ENCODE peak calls at places on chromosomes 13 and 19, in four cellular contexts. G is nephron progenitor cell, Q is neural progenitor cell, C is GM12865. W is an unnamed sample.
A peak's percentile ranks its signal among the peaks of the same experiment; 100 is the strongest.

GRCh38 chr13:29948791-29949190 is 98.4 kb upstream of the UBL3 start:
- DNase-seq in G (no peak), Q (no peak), C (no peak), W (no peak)

GRCh38 chr13:42398542-42398941 is 126.6 kb downstream of the AKAP11 start:
- DNase-seq in G (no peak), Q (peak; percentile 47), C (no peak), W (no peak)

GRCh38 chr19:51702103-51702753 is 9.1 kb downstream of the SPACA6 start:
- DNase-seq in G (peak; percentile 83), Q (peak; percentile 85), C (peak; percentile 20), W (peak; percentile 39)

GRCh38 chr19:40613669-40614594 is 12.8 kb downstream of the LTBP4 start:
- DNase-seq in G (peak; percentile 81), Q (peak; percentile 93), C (peak; percentile 88), W (peak; percentile 80)

GRCh38 chr19:47792616-47793015 is 11.7 kb downstream of the TPRX1 start:
- DNase-seq in G (no peak), Q (no peak), C (no peak), W (no peak)

GRCh38 chr19:45553464-45553863 is 31.1 kb downstream of the OPA3 start:
- DNase-seq in G (peak; percentile 40), Q (peak; percentile 85), C (no peak), W (no peak)

GRCh38 chr19:40348961-40349507 is 539 bp downstream of the PLD3 start:
- DNase-seq in G (no peak), Q (peak; percentile 39), C (peak; percentile 42), W (no peak)

GRCh38 chr19:36213793-36214387 is 575 bp downstream of the ZNF565 start:
- DNase-seq in G (no peak), Q (no peak), C (no peak), W (no peak)

GRCh38 chr19:54937926-54938325 is 9.4 kb downstream of the NLRP7 start:
- DNase-seq in G (no peak), Q (no peak), C (peak; percentile 93), W (no peak)

GRCh38 chr19:38841787-38842438 is 7.9 kb downstream of the HNRNPL start:
- DNase-seq in G (no peak), Q (no peak), C (no peak), W (no peak)

GRCh38 chr13:114259974-114260373 is 21.4 kb upstream of the UPF3A start:
- DNase-seq in G (no peak), Q (no peak), C (peak; percentile 59), W (no peak)

GRCh38 chr19:55482128-55482961 is 2.6 kb upstream of the NAT14 start:
- DNase-seq in G (no peak), Q (no peak), C (no peak), W (no peak)

GRCh38 chr13:109759609-109760008 is 26.8 kb downstream of the IRS2 start:
- DNase-seq in G (no peak), Q (no peak), C (no peak), W (no peak)

GRCh38 chr19:11092181-11092538 is 2.9 kb downstream of the LDLR start:
- DNase-seq in G (no peak), Q (no peak), C (peak; percentile 68), W (no peak)

GRCh38 chr13:65725001-65725400 is 1505.1 kb downstream of the PCDH9 start:
- DNase-seq in G (no peak), Q (no peak), C (no peak), W (no peak)

GRCh38 chr13:26485786-26486185 is 71.7 kb upstream of the WASF3 start:
- DNase-seq in G (no peak), Q (no peak), C (no peak), W (no peak)

GRCh38 chr19:1851581-1852293 is 3.5 kb upstream of the REXO1 start:
- DNase-seq in G (no peak), Q (no peak), C (no peak), W (peak; percentile 54)

GRCh38 chr19:56566904-56567273 is 379 bp upstream of the ZNF470 start:
- DNase-seq in G (peak; percentile 63), Q (no peak), C (peak; percentile 2), W (no peak)

GRCh38 chr19:2827840-2828489 is 8.3 kb downstream of the ZNF554 start:
- DNase-seq in G (no peak), Q (no peak), C (no peak), W (no peak)

GRCh38 chr19:33256266-33256665 is 30.6 kb upstream of the SLC7A10 start:
- DNase-seq in G (no peak), Q (no peak), C (no peak), W (no peak)

GRCh38 chr19:13764101-13764807 is at the start of gene MRI1:
- DNase-seq in G (peak; percentile 76), Q (peak; percentile 65), C (peak; percentile 76), W (peak; percentile 53)

GRCh38 chr13:35855531-35856019 is 275.6 kb downstream of the DCLK1 start:
- DNase-seq in G (peak; percentile 25), Q (peak; percentile 48), C (no peak), W (no peak)

GRCh38 chr19:53772943-53773342 is 51.2 kb downstream of the NLRP12 start:
- DNase-seq in G (peak; percentile 73), Q (peak; percentile 81), C (peak; percentile 20), W (peak; percentile 17)

GRCh38 chr13:79482271-79482970 is 1.5 kb downstream of the NDFIP2 start:
- DNase-seq in G (no peak), Q (no peak), C (no peak), W (no peak)

GRCh38 chr13:113967729-113968462 is 6.0 kb downstream of the C13orf46 start:
- DNase-seq in G (no peak), Q (no peak), C (no peak), W (no peak)

GRCh38 chr19:4775627-4776152 is 15.8 kb upstream of the FEM1A start:
- DNase-seq in G (no peak), Q (no peak), C (no peak), W (no peak)

GRCh38 chr13:25686831-25687495 is 315.2 kb downstream of the ATP8A2 start:
- DNase-seq in G (no peak), Q (no peak), C (no peak), W (no peak)

GRCh38 chr13:98500963-98501421 is 75.9 kb downstream of the STK24 start:
- DNase-seq in G (no peak), Q (no peak), C (peak; percentile 87), W (no peak)

DNA sequence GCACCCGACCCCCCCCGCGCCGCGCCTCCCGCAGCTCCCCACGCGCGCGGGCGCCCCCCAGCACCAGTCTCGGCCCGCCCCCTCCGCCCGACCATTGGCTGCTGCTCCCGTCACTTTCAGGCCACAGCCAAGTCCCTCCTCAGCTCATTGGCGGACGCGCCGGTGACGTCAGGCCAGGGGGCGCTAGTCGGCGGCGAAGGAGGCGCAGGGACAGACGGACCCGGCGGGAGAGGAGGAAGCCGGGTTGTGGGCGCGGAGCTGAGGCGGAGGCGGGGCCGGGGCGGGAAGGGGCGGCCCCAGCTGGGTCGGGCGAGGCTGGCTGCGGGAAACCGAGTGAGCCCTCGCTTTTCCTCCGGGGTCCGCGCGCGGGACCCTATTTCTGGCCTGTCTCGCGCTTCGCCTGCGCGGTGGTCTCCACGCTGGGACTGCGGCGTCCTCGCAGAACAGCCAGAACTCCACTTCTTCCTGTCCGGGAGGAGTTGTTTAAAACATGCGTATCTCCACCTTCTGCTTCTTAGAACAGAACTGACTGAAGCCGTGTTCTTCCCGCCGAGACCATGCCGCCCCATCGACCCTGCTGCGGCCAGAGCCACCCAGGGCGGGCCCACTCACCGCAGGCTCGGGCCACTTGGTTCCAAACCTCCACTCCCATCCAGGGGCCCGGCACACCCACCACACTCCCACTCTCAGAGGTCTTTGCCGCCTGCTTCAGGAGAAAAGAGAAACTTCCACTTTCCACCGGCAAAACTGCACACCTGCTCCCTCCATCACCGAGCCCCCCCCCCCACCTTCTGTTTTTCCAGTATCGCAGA is 459 bp upstream of the TMTC4 start:
- DNase-seq in G (peak; percentile 100), Q (peak; percentile 98), C (peak; percentile 99), W (peak; percentile 99)
- TF ChIP-seq CTCF in G (no peak), Q (peak; percentile 52), C (peak; percentile 42), W (peak; percentile 26)

DNA sequence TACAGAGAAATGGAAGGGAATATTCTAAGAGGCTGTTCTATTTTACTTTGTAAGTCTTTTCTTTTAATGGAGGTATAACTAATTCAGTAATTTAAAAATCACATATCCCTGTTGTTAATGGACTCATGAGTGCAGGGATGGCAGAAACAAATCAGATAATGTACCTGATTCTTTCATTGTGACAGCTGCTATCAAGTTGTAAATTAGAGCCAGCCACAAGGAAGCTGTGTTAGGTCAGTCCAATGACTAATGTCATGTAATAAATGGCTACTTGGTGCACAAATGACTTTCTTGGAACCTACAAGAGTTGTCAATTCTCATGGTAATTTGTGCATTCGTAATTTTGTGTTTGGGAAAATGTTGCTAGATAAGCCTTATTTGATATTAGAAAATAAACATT is 446.4 kb downstream of the DCT start:
- DNase-seq in G (no peak), Q (no peak), C (no peak), W (no peak)
- TF ChIP-seq CTCF in G (no peak), Q (no peak), C (no peak), W (no peak)

DNA sequence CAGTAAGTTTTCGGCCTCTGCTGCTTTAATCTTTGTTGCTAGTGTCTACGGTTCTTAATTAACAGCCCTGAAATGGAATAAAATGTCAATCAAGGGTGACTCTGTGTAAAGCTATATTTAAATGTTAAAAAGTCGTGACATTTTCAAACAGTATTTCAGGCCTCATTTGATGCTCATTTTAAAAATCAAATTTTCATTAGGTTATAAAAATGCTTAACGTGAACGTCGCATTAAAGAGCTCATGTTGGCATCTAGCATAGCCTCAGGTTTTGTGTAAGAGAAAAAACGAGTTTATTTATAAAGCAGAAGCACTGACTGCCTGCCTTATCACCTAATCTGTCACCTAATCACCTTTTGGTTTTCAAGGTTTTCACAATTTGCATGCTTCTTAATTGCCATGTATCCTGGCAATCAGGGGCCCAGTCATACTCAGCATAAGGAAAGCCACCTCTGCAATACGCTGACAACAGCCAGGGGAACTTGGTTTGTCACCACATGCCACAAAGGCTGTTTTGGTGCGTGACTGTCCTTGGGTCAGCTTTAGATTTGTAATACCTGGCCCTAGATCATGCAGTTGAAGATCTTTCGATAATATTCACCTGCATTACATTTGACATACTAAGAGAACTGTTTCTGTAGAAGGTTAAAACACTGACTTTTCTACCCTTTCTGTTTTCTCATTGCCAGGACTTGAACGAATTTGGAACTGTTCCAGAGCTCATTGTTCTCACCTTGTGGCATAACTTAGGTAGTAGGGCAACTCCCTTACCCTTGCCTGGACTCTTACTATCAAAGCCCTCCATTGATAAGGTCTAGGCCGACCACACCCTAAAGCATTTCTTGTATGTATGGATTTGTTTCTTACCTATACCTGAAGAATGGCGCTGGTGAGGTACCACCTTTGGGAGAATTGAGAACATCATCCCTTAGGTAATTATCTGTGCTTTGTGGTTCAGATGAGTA is 112.5 kb downstream of the TEX26 start:
- DNase-seq in G (no peak), Q (no peak), C (peak; percentile 37), W (no peak)
- TF ChIP-seq CTCF in G (no peak), Q (no peak), C (no peak), W (peak; percentile 7)

DNA sequence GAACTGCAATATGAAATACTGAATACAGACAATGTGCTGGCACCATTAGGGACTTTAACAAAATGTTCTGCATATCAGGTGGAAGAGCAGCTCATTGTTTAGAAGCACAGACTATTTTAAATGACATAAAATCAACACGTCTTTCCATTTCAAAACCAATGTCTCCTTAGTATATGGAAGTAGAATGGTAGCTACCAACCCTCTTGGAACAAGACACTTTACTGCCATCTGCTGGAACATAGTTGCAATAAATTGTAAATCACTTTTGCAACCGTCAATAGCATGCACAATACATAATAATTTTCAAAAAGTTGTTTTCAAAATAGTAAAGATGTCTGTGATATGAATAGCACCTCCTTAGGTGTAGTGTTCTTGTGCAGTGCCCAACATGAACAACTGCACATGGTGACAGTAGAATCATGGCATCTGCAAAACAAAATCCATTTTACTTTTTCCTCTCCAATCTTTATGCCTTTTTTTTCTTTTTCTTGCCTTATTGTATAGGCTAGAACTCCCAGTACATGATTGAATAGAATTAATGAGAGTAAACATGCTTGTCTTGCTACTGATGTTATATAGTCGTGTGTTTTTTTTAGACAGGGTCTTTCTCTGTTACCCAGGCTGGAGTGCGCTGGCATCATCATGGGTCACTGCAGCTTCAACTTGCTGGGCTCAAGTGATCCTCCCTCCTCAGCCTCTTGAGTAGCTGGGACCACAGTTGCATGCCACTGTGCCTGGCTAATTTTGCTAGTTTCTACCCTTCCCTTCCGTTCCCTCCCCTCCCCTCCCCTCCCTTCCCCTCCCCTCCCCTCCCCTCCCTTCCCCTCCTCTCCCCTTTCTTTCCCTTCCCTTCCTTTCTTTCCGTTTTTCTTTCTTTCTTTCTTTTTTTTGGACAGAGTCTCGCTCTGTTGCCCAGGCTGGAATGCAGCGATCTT is 7.8 kb upstream of the LYPD5 start:
- DNase-seq in G (no peak), Q (peak; percentile 71), C (peak; percentile 66), W (no peak)
- TF ChIP-seq CTCF in G (peak; percentile 52), Q (peak; percentile 75), C (peak; percentile 57), W (peak; percentile 67)

W was measured in natural killer cell.